ENCODE peak calls at places on chromosome 22, in eight cellular contexts. O is caudate nucleus, I is GM13976, V is RWPE2, W is GOT3, R is memory B cell, Q is HEK293T, H is cardiac muscle cell. C is an unnamed sample.

GRCh38 chr22:49724893-49725489 is 102.7 kb downstream of the BRD1 start:
- DNase-seq in O (no peak), I (peak), V (no peak), W (no peak), R (peak), Q (peak), H (peak), C (peak)

GRCh38 chr22:26702906-26703830 is 45.8 kb downstream of the MIAT start:
- DNase-seq in O (no peak), I (no peak), V (no peak), W (no peak), R (no peak), Q (no peak), H (no peak), C (no peak)

GRCh38 chr22:46842606-46843005 is 80.2 kb downstream of the TBC1D22A start:
- DNase-seq in O (no peak), I (no peak), V (no peak), W (no peak), R (no peak), Q (no peak), H (no peak), C (no peak)

GRCh38 chr22:40076702-40077645 is 82.2 kb downstream of the FAM83F start:
- DNase-seq in O (no peak), I (no peak), V (no peak), W (no peak), R (no peak), Q (no peak), H (peak), C (no peak)

GRCh38 chr22:27732841-27733240 is 68.7 kb downstream of the MN1 start:
- DNase-seq in O (no peak), I (no peak), V (no peak), W (no peak), R (no peak), Q (no peak), H (no peak), C (no peak)

GRCh38 chr22:46830841-46831240 is 68.4 kb downstream of the TBC1D22A start:
- DNase-seq in O (no peak), I (no peak), V (no peak), W (no peak), R (no peak), Q (no peak), H (no peak), C (no peak)

GRCh38 chr22:49497266-49497665 is 330.4 kb downstream of the BRD1 start:
- DNase-seq in O (no peak), I (no peak), V (no peak), W (no peak), R (no peak), Q (no peak), H (no peak), C (no peak)

GRCh38 chr22:20588092-20588842 is 80.9 kb downstream of the MED15 start:
- DNase-seq in O (no peak), I (no peak), V (peak), W (no peak), R (no peak), Q (no peak), H (no peak), C (no peak)

GRCh38 chr22:46852771-46853170 is 90.3 kb downstream of the TBC1D22A start:
- DNase-seq in O (no peak), I (no peak), V (no peak), W (no peak), R (no peak), Q (no peak), H (no peak), C (no peak)

GRCh38 chr22:36465232-36466021 is 16.0 kb downstream of the TXN2 start:
- DNase-seq in O (no peak), I (no peak), V (peak), W (peak), R (no peak), Q (no peak), H (no peak), C (no peak)

GRCh38 chr22:50105529-50106100 is 15.8 kb downstream of the MOV10L1 start:
- DNase-seq in O (no peak), I (no peak), V (no peak), W (no peak), R (no peak), Q (peak), H (no peak), C (no peak)

GRCh38 chr22:41469218-41469851 is 418 bp downstream of the ACO2 start:
- DNase-seq in O (no peak), I (no peak), V (no peak), W (no peak), R (no peak), Q (no peak), H (no peak), C (no peak)

C was measured in posterior cingulate gyrus.